ENCODE peak calls at places on chromosome 2, in four cellular contexts. J is heart left ventricle, Y is heart right ventricle, V is fibroblast of lung. Z is an unnamed sample.

GRCh38 chr2:108189316-108189715 is 50.5 kb upstream of the SULT1C3 start:
- DNase-seq in V (no peak), Y (no peak), J (no peak), Z (no peak)

GRCh38 chr2:9071032-9071431 is 67.5 kb upstream of the MBOAT2 start:
- DNase-seq in Y (no peak), V (peak; percentile 26), J (no peak), Z (no peak)

GRCh38 chr2:64311948-64312621 is 141.9 kb upstream of the LGALSL start:
- DNase-seq in J (peak; percentile 79), Y (peak; percentile 81), V (peak; percentile 83), Z (peak; percentile 66)

GRCh38 chr2:159713691-159714585 is 1.6 kb downstream of the MARCHF7 start:
- DNase-seq in J (no peak), V (peak; percentile 87), Y (no peak), Z (no peak)

GRCh38 chr2:76870581-76870980 is 651.6 kb downstream of the LRRTM4 start:
- DNase-seq in Y (no peak), V (peak; percentile 39), J (no peak), Z (no peak)

GRCh38 chr2:43084699-43085091 is 141.7 kb downstream of the ZFP36L2 start:
- DNase-seq in V (peak; percentile 78), J (peak; percentile 74), Y (peak; percentile 67), Z (peak; percentile 60)

GRCh38 chr2:101238930-101239759 is 13.5 kb upstream of the CNOT11 start:
- DNase-seq in Y (no peak), V (no peak), J (no peak), Z (no peak)

GRCh38 chr2:203451011-203451410 is 84.1 kb downstream of the RAPH1 start:
- DNase-seq in V (no peak), J (no peak), Y (no peak), Z (no peak)

GRCh38 chr2:46268986-46269385 is 28.2 kb upstream of the EPAS1 start:
- DNase-seq in V (no peak), Y (no peak), J (no peak), Z (peak; percentile 81)

GRCh38 chr2:28716265-28716865 is 35.3 kb upstream of the PPP1CB start:
- DNase-seq in Y (peak; percentile 40), V (peak; percentile 98), J (peak; percentile 32), Z (peak; percentile 85)

GRCh38 chr2:16320716-16321115 is 344.9 kb downstream of the CYRIA start:
- DNase-seq in Y (no peak), J (no peak), V (no peak), Z (no peak)

GRCh38 chr2:12296915-12297314 is 419.8 kb upstream of the TRIB2 start:
- DNase-seq in Y (no peak), V (no peak), J (no peak), Z (no peak)

GRCh38 chr2:241065355-241065803 is 36.7 kb downstream of the MTERF4 start:
- DNase-seq in Y (no peak), V (no peak), J (no peak), Z (no peak)
- TF ChIP-seq CTCF in Y (no peak), V (no peak), J (no peak), Z (no peak)

GRCh38 chr2:151947524-151948165 is 119.4 kb upstream of the ARL5A start:
- DNase-seq in J (no peak), Y (no peak), V (no peak), Z (no peak)
- H3K4me3 ChIP-seq in J (peak overlapping the region; percentile 39), Y (no peak overlapping the region), V (no peak overlapping the region), Z (no peak overlapping the region)

DNA sequence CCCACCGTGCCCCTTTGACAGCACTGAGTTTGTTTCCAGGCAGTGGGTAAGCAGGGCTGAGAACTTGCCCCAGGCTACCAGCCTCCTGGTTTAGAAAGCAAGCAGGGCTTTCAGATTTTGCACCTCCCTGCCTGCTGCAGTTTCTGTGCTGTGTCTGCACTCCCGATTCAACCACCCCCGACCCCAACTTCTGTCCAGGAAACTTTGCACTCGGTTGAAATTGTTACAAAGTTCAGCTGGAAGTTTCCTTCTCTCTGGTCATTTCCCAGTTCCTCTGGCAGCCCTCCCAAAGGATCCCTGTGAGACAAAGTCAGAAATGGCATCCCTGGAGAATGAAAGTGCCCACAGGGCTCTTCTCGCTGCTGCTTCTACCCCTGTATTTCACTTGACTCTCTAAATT is 12.4 kb upstream of the UPP2 start:
- DNase-seq in Y (no peak), J (no peak), V (no peak), Z (no peak)
- TF ChIP-seq CTCF in Y (no peak), J (no peak), V (no peak), Z (no peak)

GRCh38 chr2:99623613-99624012 is 133.8 kb upstream of the REV1 start:
- DNase-seq in Y (no peak), J (no peak), V (no peak), Z (no peak)

GRCh38 chr2:99622578-99622977 is 132.8 kb upstream of the REV1 start:
- DNase-seq in Y (no peak), J (no peak), V (no peak), Z (no peak)

GRCh38 chr2:99626158-99626557 is 136.3 kb upstream of the REV1 start:
- DNase-seq in Y (no peak), V (no peak), J (no peak), Z (no peak)

GRCh38 chr2:99623035-99623434 is 133.2 kb upstream of the REV1 start:
- DNase-seq in V (no peak), Y (no peak), J (no peak), Z (no peak)

GRCh38 chr2:99624682-99625081 is 134.9 kb upstream of the REV1 start:
- DNase-seq in V (no peak), Y (peak; percentile 35), J (peak; percentile 38), Z (no peak)
- H3K4me3 ChIP-seq in V (no peak overlapping the region), Y (no peak overlapping the region), J (no peak overlapping the region), Z (no peak overlapping the region)

GRCh38 chr2:99442837-99443236 is 47.0 kb downstream of the REV1 start:
- DNase-seq in J (no peak), V (peak; percentile 64), Y (no peak), Z (no peak)
- TF ChIP-seq CTCF in J (peak; percentile 27), V (peak; percentile 57), Y (peak; percentile 57), Z (no peak)

DNA sequence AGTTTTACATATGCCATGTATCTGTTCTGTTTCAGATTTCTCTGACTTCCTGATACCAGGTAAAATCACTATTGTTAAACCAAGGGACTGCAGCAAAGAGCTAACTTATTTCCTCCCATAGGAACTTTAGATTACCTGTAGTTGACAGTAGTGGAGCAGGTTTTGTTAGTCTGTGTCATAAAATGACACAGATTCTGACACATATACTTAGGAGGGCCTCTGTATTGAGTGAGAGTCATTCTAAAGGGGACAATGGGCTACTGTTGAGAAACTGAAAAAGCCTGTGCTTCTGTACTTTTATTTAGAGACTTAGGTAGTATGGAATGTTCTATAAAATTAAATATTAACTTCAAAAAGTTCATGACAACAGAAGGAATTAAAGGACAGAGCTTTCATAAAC is 48.2 kb downstream of the KCMF1 start:
- DNase-seq in J (no peak), Y (no peak), V (no peak), Z (no peak)
- H3K4me3 ChIP-seq in J (no peak overlapping the region), Y (no peak overlapping the region), V (no peak overlapping the region), Z (no peak overlapping the region)

GRCh38 chr2:237171396-237171795 is 85.7 kb downstream of the COPS8 start:
- DNase-seq in Y (no peak), V (peak; percentile 98), J (no peak), Z (peak; percentile 92)
- TF ChIP-seq CTCF in Y (no peak), V (peak; percentile 34), J (no peak), Z (peak; percentile 47)

GRCh38 chr2:241035818-241036396 is 37.5 kb downstream of the SNED1 start:
- DNase-seq in Y (no peak), J (no peak), V (no peak), Z (no peak)
- H3K4me3 ChIP-seq in Y (no peak overlapping the region), J (peak overlapping the region; percentile 41), V (no peak overlapping the region), Z (no peak overlapping the region)

GRCh38 chr2:177673602-177674595 is 281.3 kb downstream of the AGPS start:
- DNase-seq in V (no peak), J (no peak), Y (no peak), Z (no peak)
- TF ChIP-seq CTCF in V (peak; percentile 18), J (no peak), Y (no peak), Z (no peak)

GRCh38 chr2:218959761-218960195 is 312 bp downstream of the CDK5R2 start:
- DNase-seq in J (no peak), Y (no peak), V (no peak), Z (no peak)
- H3K4me3 ChIP-seq in J (peak overlapping the region; percentile 51), Y (no peak overlapping the region), V (no peak overlapping the region), Z (peak overlapping the region; percentile 19)